ENCODE peak calls at places on chromosomes 7 and 10, in six cellular contexts. X, Q, I, U, R and G are unnamed samples.

GRCh38 chr10:70404906-70405824 is 1.2 kb downstream of the EIF4EBP2 start:
- DNase-seq in I (peak; percentile 85), Q (peak; percentile 78), X (peak; percentile 84), R (no peak), U (peak; percentile 13), G (peak; percentile 98)

GRCh38 chr10:8473205-8473604 is 418.7 kb downstream of the GATA3 start:
- DNase-seq in X (no peak), U (no peak), I (no peak), Q (no peak), R (no peak), G (no peak)

GRCh38 chr7:129702316-129702715 is 90.8 kb downstream of the NRF1 start:
- DNase-seq in Q (no peak), X (no peak), I (no peak), R (no peak), U (no peak), G (no peak)

GRCh38 chr10:70960783-70961570 is 72.6 kb upstream of the PCBD1 start:
- DNase-seq in U (no peak), X (no peak), R (no peak), Q (no peak), I (no peak), G (no peak)

GRCh38 chr10:78516741-78517140 is 483.1 kb downstream of the RPS24 start:
- DNase-seq in U (no peak), Q (no peak), X (no peak), R (no peak), I (no peak), G (no peak)

GRCh38 chr10:34814228-34815173 is 595 bp downstream of the PARD3 start:
- DNase-seq in R (no peak), X (no peak), U (no peak), I (no peak), Q (peak; percentile 57), G (no peak)

GRCh38 chr7:116342125-116342524 is 131.8 kb downstream of the TES start:
- DNase-seq in U (no peak), X (no peak), I (no peak), R (no peak), Q (no peak), G (no peak)

GRCh38 chr10:24311888-24312287 is 103.0 kb downstream of the KIAA1217 start:
- DNase-seq in R (no peak), I (no peak), X (no peak), Q (no peak), U (no peak), G (no peak)

DNA sequence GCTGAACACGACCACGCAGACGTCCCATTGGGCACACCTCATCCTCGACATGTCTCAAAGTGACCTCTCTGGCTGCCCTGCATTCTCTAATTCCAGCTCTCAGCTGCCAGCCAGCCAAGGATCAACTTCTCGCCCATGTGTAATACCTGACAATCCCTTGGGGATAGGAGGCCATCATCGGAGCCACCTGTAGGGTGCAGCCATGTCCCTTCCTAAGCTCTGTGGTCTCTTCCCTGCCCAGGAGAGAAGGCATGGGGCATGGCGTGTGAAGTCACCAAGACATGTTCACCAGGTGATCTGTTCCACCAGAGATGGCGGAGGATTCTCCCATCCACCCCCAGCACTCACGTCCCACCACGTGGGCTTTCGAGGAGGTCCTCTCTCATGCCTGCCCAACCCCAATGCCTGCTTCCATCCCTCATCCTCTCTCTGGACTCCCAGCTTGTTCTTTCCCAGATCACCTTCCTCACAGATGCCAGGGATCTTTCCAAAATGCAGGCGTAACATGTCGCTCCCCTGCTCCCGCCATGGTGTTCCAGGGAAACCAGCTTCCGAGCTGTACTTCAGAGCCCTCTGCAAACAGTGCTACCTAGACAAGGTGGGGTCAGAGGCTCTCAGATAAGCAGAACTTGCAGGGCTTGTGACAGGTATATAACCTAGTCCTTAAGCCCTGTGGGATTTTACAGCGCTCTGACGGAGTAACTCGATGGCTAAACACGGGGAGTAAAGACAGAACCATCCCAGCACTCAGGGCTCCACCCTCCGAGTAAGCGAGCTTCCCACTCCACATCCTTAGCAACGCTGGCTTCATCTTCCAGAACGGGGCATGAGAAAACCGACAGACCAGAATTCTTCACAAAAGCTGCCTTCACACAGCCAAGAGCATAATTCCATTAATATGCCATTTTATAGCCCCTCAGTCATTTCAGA is 41.1 kb downstream of the BRI3 start:
- DNase-seq in Q (no peak), X (no peak), U (no peak), I (no peak), R (no peak), G (no peak)
- TF ChIP-seq CTCF in Q (no peak), X (no peak), U (no peak), I (no peak), R (no peak), G (no peak)

GRCh38 chr7:28490831-28491230 is 78.5 kb downstream of the CREB5 start:
- DNase-seq in I (no peak), U (no peak), Q (no peak), X (no peak), R (peak; percentile 41), G (peak; percentile 35)
- H3K4me3 ChIP-seq in I (no peak overlapping the region), U (no peak overlapping the region), Q (no peak overlapping the region), X (no peak overlapping the region), R (peak overlapping the region; percentile 15), G (no peak overlapping the region)

GRCh38 chr10:124640538-124641231 is 103.5 kb downstream of the FAM53B start:
- DNase-seq in U (no peak), R (no peak), X (no peak), Q (no peak), I (no peak), G (no peak)

GRCh38 chr10:124643281-124644009 is 100.7 kb downstream of the FAM53B start:
- DNase-seq in I (no peak), R (no peak), X (no peak), U (no peak), Q (no peak), G (no peak)

GRCh38 chr10:124644281-124644680 is 99.9 kb downstream of the FAM53B start:
- DNase-seq in R (no peak), X (no peak), I (no peak), Q (no peak), U (no peak), G (no peak)

GRCh38 chr10:124641282-124642075 is 102.7 kb downstream of the FAM53B start:
- DNase-seq in Q (no peak), R (no peak), X (no peak), I (no peak), U (peak; percentile 41), G (peak; percentile 69)

DNA sequence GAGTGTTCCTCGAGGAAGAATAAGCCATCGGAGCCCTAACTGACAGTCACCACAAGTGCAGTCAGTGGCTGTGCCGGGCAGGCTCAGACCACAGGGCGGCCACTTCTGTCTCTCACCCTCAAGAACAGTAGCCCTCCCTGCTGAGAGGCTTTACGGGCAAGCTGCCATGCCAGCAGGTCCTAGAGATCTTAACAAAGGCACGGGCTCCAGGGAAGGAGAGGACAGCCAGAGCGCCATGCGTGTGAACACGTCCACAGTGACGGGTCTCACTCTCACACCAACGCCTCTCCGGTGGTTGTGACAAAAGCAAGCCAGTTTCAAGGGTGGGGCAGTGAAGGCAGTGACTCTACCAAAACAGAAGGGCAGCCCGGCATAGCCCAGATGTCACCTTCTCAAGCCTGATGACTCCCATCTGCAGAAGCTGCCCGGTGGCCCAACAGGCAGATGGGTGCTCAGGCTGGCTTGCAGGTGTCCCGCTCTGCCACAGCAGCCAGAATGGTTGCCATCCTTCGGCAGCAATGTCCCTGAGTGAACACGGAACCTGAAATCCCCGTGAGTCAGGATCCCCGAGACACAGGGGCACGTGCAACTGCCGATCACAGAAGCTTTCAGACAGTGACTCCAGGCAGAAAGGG is 102.0 kb downstream of the FAM53B start:
- DNase-seq in I (no peak), X (no peak), U (no peak), Q (no peak), R (no peak), G (no peak)
- TF ChIP-seq CTCF in I (no peak), X (no peak), U (no peak), Q (no peak), R (no peak), G (no peak)

DNA sequence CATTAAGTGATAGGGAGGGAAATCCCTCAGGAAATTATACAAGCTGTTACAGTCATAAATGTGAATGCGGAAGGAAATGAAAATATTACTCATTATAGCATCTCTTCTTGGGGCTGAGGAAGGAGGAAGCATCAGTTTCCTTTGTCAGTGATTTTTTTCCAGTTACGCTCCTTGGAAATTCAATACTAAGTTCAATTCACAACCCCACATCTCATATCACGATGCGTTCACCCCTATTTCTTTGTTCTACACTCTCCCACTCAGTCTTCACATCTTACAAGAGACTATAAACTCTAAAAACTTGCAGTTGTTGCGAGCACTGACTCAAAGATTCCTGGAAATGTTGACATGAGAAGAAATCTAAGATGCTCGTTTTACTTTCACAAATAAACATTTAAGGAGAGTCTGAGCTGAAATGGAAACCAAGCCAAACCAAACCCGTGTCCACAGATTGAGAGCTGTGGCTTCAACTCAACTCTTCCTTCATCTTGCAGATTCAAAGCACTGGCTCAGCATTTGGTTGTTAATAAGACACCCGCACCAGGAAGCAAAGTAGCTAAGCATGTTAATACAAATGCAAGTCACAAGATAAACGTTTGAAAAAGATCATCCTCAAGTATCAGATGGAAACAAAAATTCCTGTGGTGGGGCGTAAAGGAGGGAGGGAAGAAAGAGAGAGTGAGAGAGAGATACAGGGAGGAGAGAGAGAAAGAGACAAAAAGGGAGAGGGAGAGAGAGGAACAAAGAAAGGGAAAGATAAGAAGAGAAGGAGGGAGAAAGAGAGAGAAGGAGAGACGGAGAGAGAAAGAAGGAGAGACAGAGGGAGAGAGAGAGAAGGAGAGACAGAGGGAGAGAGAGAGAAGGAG is 150.0 kb upstream of the RSU1 start:
- DNase-seq in R (no peak), Q (no peak), I (peak; percentile 88), U (no peak), X (no peak), G (peak; percentile 75)
- H3K4me3 ChIP-seq in R (no peak overlapping the region), Q (no peak overlapping the region), I (no peak overlapping the region), U (no peak overlapping the region), X (no peak overlapping the region), G (no peak overlapping the region)

GRCh38 chr7:74027683-74028320 is at the start of gene ELN:
- DNase-seq in I (no peak), X (no peak), R (peak; percentile 82), Q (peak; percentile 86), U (no peak), G (peak; percentile 30)

GRCh38 chr7:74026406-74027123 is 1.4 kb upstream of the ELN start:
- DNase-seq in U (peak; percentile 48), X (no peak), Q (peak; percentile 81), I (no peak), R (peak; percentile 61), G (peak; percentile 44)

GRCh38 chr7:74025745-74026144 is 2.2 kb upstream of the ELN start:
- DNase-seq in X (no peak), U (no peak), R (no peak), Q (no peak), I (no peak), G (no peak)

GRCh38 chr7:74028321-74028812 is 394 bp downstream of the ELN start:
- DNase-seq in Q (no peak), U (no peak), R (no peak), I (no peak), X (no peak), G (no peak)

DNA sequence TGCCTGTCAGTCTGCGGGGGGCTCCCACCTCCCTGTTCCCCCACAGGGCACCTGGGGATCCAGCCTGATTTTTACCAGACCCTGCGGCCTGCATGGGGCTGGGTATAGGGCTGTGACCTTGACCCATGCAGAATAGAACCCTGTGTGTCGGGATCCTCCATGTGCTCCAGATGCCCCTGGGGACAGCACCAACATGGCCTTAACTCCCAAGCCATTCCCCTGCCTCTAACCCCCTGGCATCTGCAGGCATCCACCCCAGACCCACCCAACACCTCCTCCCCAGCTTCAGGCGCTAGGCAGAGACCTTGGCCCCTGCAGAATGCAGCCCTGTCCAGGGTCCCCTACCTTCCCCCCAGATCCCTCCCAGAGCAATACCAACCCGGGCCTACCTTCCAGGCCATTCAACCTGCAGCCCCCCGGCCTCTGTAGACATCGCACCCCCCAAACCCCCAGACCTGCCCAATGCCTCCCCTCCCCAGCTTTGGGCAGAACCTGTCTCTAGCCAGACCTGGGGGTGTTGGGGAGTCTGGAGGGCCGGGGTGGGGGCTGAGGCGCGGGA is 770 bp upstream of the ELN start:
- DNase-seq in I (no peak), R (no peak), U (no peak), Q (no peak), X (no peak), G (no peak)
- TF ChIP-seq CTCF in I (no peak), R (peak; percentile 6), U (no peak), Q (no peak), X (no peak), G (no peak)